ENCODE peak calls at places on chromosomes 13 and 19, in eight cellular contexts. One of them, this sample, is unnamed.

GRCh38 chr19:55693336-55693974 is 18.4 kb downstream of the EPN1 start:
- DNase-seq in heart right ventricle: no peak
- DNase-seq in psoas muscle: no peak
- DNase-seq in heart left ventricle: peak; percentile 14
- DNase-seq in A673: no peak
- DNase-seq in A549: no peak
- DNase-seq in CD8-positive, alpha-beta T cell: no peak
- DNase-seq in mesendoderm: no peak
- DNase-seq in this sample: no peak

GRCh38 chr13:109644069-109644750 is 142.2 kb downstream of the IRS2 start:
- DNase-seq in heart right ventricle: no peak
- DNase-seq in psoas muscle: no peak
- DNase-seq in heart left ventricle: no peak
- DNase-seq in A673: no peak
- DNase-seq in A549: no peak
- DNase-seq in CD8-positive, alpha-beta T cell: no peak
- DNase-seq in mesendoderm: no peak
- DNase-seq in this sample: no peak

GRCh38 chr13:73602295-73602694 is 531.9 kb downstream of the KLF12 start:
- DNase-seq in heart right ventricle: no peak
- DNase-seq in psoas muscle: no peak
- DNase-seq in heart left ventricle: no peak
- DNase-seq in A673: peak; percentile 48
- DNase-seq in A549: no peak
- DNase-seq in CD8-positive, alpha-beta T cell: no peak
- DNase-seq in mesendoderm: peak; percentile 60
- DNase-seq in this sample: no peak

GRCh38 chr19:40337107-40337506 is 11.1 kb downstream of the C19orf47 start:
- DNase-seq in heart right ventricle: no peak
- DNase-seq in psoas muscle: no peak
- DNase-seq in heart left ventricle: no peak
- DNase-seq in A673: no peak
- DNase-seq in A549: no peak
- DNase-seq in CD8-positive, alpha-beta T cell: no peak
- DNase-seq in mesendoderm: no peak
- DNase-seq in this sample: no peak

GRCh38 chr19:10501971-10502523 is 1.1 kb downstream of the KEAP1 start:
- DNase-seq in heart right ventricle: peak; percentile 81
- DNase-seq in psoas muscle: peak; percentile 83
- DNase-seq in heart left ventricle: peak; percentile 92
- DNase-seq in A673: peak; percentile 40
- DNase-seq in A549: peak; percentile 80
- DNase-seq in CD8-positive, alpha-beta T cell: peak; percentile 27
- DNase-seq in mesendoderm: peak; percentile 51
- DNase-seq in this sample: no peak

GRCh38 chr19:15397236-15397635 is 17.6 kb upstream of the AKAP8 start:
- DNase-seq in heart right ventricle: no peak
- DNase-seq in psoas muscle: no peak
- DNase-seq in heart left ventricle: no peak
- DNase-seq in A673: no peak
- DNase-seq in A549: no peak
- DNase-seq in CD8-positive, alpha-beta T cell: no peak
- DNase-seq in mesendoderm: no peak
- DNase-seq in this sample: no peak

GRCh38 chr19:31499281-31499680 is 150.0 kb upstream of the TSHZ3 start:
- DNase-seq in heart right ventricle: no peak
- DNase-seq in psoas muscle: no peak
- DNase-seq in heart left ventricle: no peak
- DNase-seq in A673: no peak
- DNase-seq in A549: no peak
- DNase-seq in CD8-positive, alpha-beta T cell: no peak
- DNase-seq in mesendoderm: no peak
- DNase-seq in this sample: no peak

GRCh38 chr13:73556902-73557301 is 498.1 kb downstream of the KLF5 start:
- DNase-seq in heart right ventricle: no peak
- DNase-seq in psoas muscle: no peak
- DNase-seq in heart left ventricle: no peak
- DNase-seq in A673: no peak
- DNase-seq in A549: no peak
- DNase-seq in CD8-positive, alpha-beta T cell: no peak
- DNase-seq in mesendoderm: no peak
- DNase-seq in this sample: no peak

GRCh38 chr13:98476106-98476505 is 100.8 kb downstream of the STK24 start:
- DNase-seq in heart right ventricle: no peak
- DNase-seq in psoas muscle: no peak
- DNase-seq in heart left ventricle: no peak
- DNase-seq in A673: peak; percentile 33
- DNase-seq in A549: no peak
- DNase-seq in CD8-positive, alpha-beta T cell: peak; percentile 14
- DNase-seq in mesendoderm: peak; percentile 82
- DNase-seq in this sample: no peak

GRCh38 chr19:48489608-48490216 is 20.5 kb downstream of the CYTH2 start:
- DNase-seq in heart right ventricle: peak; percentile 71
- DNase-seq in psoas muscle: peak; percentile 76
- DNase-seq in heart left ventricle: peak; percentile 77
- DNase-seq in A673: peak; percentile 75
- DNase-seq in A549: peak; percentile 83
- DNase-seq in CD8-positive, alpha-beta T cell: peak; percentile 67
- DNase-seq in mesendoderm: peak; percentile 81
- DNase-seq in this sample: no peak

GRCh38 chr19:15025237-15025636 is 24.0 kb upstream of the CASP14 start:
- DNase-seq in heart right ventricle: no peak
- DNase-seq in psoas muscle: no peak
- DNase-seq in heart left ventricle: no peak
- DNase-seq in A673: peak; percentile 23
- DNase-seq in A549: peak; percentile 23
- DNase-seq in CD8-positive, alpha-beta T cell: no peak
- DNase-seq in mesendoderm: peak; percentile 22
- DNase-seq in this sample: no peak

GRCh38 chr19:43527860-43528622 is 1.0 kb upstream of the ETHE1 start:
- DNase-seq in heart right ventricle: peak; percentile 43
- DNase-seq in psoas muscle: peak; percentile 57
- DNase-seq in heart left ventricle: peak; percentile 37
- DNase-seq in A673: peak; percentile 39
- DNase-seq in A549: no peak
- DNase-seq in CD8-positive, alpha-beta T cell: no peak
- DNase-seq in mesendoderm: no peak
- DNase-seq in this sample: no peak

GRCh38 chr13:105442941-105443340 is 1092.5 kb downstream of the EFNB2 start:
- DNase-seq in heart right ventricle: peak; percentile 29
- DNase-seq in psoas muscle: no peak
- DNase-seq in heart left ventricle: no peak
- DNase-seq in A673: peak; percentile 58
- DNase-seq in A549: peak; percentile 87
- DNase-seq in CD8-positive, alpha-beta T cell: no peak
- DNase-seq in mesendoderm: peak; percentile 40
- DNase-seq in this sample: peak; percentile 87

GRCh38 chr19:38455031-38455430 is 21.5 kb downstream of the RYR1 start:
- DNase-seq in heart right ventricle: no peak
- DNase-seq in psoas muscle: no peak
- DNase-seq in heart left ventricle: no peak
- DNase-seq in A673: peak; percentile 62
- DNase-seq in A549: no peak
- DNase-seq in CD8-positive, alpha-beta T cell: no peak
- DNase-seq in mesendoderm: peak; percentile 64
- DNase-seq in this sample: no peak

GRCh38 chr19:16682539-16682938 is 21.6 kb downstream of the TMEM38A start:
- DNase-seq in heart right ventricle: no peak
- DNase-seq in psoas muscle: no peak
- DNase-seq in heart left ventricle: no peak
- DNase-seq in A673: no peak
- DNase-seq in A549: no peak
- DNase-seq in CD8-positive, alpha-beta T cell: no peak
- DNase-seq in mesendoderm: no peak
- DNase-seq in this sample: no peak

GRCh38 chr13:25143693-25144092 is 28.4 kb downstream of the AMER2 start:
- DNase-seq in heart right ventricle: no peak
- DNase-seq in psoas muscle: no peak
- DNase-seq in heart left ventricle: no peak
- DNase-seq in A673: peak; percentile 45
- DNase-seq in A549: no peak
- DNase-seq in CD8-positive, alpha-beta T cell: no peak
- DNase-seq in mesendoderm: no peak
- DNase-seq in this sample: no peak
- H3K4me3 ChIP-seq in heart right ventricle: no peak overlapping the region
- H3K4me3 ChIP-seq in psoas muscle: no peak overlapping the region
- H3K4me3 ChIP-seq in heart left ventricle: no peak overlapping the region
- H3K4me3 ChIP-seq in A673: peak overlapping the region; percentile 5
- H3K4me3 ChIP-seq in A549: no peak overlapping the region
- H3K4me3 ChIP-seq in CD8-positive, alpha-beta T cell: no peak overlapping the region
- H3K4me3 ChIP-seq in mesendoderm: no peak overlapping the region
- H3K4me3 ChIP-seq in this sample: no peak overlapping the region

GRCh38 chr13:27917121-27917947 is 2.5 kb upstream of the PDX1 start:
- DNase-seq in heart right ventricle: no peak
- DNase-seq in psoas muscle: no peak
- DNase-seq in heart left ventricle: no peak
- DNase-seq in A673: no peak
- DNase-seq in A549: no peak
- DNase-seq in CD8-positive, alpha-beta T cell: no peak
- DNase-seq in mesendoderm: no peak
- DNase-seq in this sample: no peak

GRCh38 chr13:27918041-27918917 is 1.5 kb upstream of the PDX1 start:
- DNase-seq in heart right ventricle: no peak
- DNase-seq in psoas muscle: no peak
- DNase-seq in heart left ventricle: no peak
- DNase-seq in A673: no peak
- DNase-seq in A549: no peak
- DNase-seq in CD8-positive, alpha-beta T cell: no peak
- DNase-seq in mesendoderm: no peak
- DNase-seq in this sample: no peak

GRCh38 chr13:27919299-27919933 is 384 bp upstream of the PDX1 start:
- DNase-seq in heart right ventricle: no peak
- DNase-seq in psoas muscle: no peak
- DNase-seq in heart left ventricle: no peak
- DNase-seq in A673: no peak
- DNase-seq in A549: peak; percentile 53
- DNase-seq in CD8-positive, alpha-beta T cell: no peak
- DNase-seq in mesendoderm: no peak
- DNase-seq in this sample: no peak

GRCh38 chr13:27919934-27920676 is at the start of gene PDX1:
- DNase-seq in heart right ventricle: no peak
- DNase-seq in psoas muscle: no peak
- DNase-seq in heart left ventricle: no peak
- DNase-seq in A673: peak; percentile 46
- DNase-seq in A549: no peak
- DNase-seq in CD8-positive, alpha-beta T cell: no peak
- DNase-seq in mesendoderm: peak; percentile 71
- DNase-seq in this sample: no peak

GRCh38 chr13:27918918-27919255 is 913 bp upstream of the PDX1 start:
- DNase-seq in heart right ventricle: no peak
- DNase-seq in psoas muscle: no peak
- DNase-seq in heart left ventricle: no peak
- DNase-seq in A673: no peak
- DNase-seq in A549: no peak
- DNase-seq in CD8-positive, alpha-beta T cell: no peak
- DNase-seq in mesendoderm: no peak
- DNase-seq in this sample: no peak
- H3K4me3 ChIP-seq in heart right ventricle: no peak overlapping the region
- H3K4me3 ChIP-seq in psoas muscle: no peak overlapping the region
- H3K4me3 ChIP-seq in heart left ventricle: no peak overlapping the region
- H3K4me3 ChIP-seq in A673: no peak overlapping the region
- H3K4me3 ChIP-seq in A549: no peak overlapping the region
- H3K4me3 ChIP-seq in CD8-positive, alpha-beta T cell: no peak overlapping the region
- H3K4me3 ChIP-seq in mesendoderm: no peak overlapping the region
- H3K4me3 ChIP-seq in this sample: no peak overlapping the region

GRCh38 chr13:23320926-23321533 is 112.5 kb downstream of the SACS start:
- DNase-seq in heart right ventricle: no peak
- DNase-seq in psoas muscle: no peak
- DNase-seq in heart left ventricle: no peak
- DNase-seq in A673: no peak
- DNase-seq in A549: no peak
- DNase-seq in CD8-positive, alpha-beta T cell: no peak
- DNase-seq in mesendoderm: no peak
- DNase-seq in this sample: no peak
- H3K4me3 ChIP-seq in heart right ventricle: peak overlapping the region; percentile 8
- H3K4me3 ChIP-seq in psoas muscle: no peak overlapping the region
- H3K4me3 ChIP-seq in heart left ventricle: peak overlapping the region; percentile 34
- H3K4me3 ChIP-seq in A673: no peak overlapping the region
- H3K4me3 ChIP-seq in A549: peak overlapping the region; percentile 15
- H3K4me3 ChIP-seq in CD8-positive, alpha-beta T cell: no peak overlapping the region
- H3K4me3 ChIP-seq in mesendoderm: no peak overlapping the region
- H3K4me3 ChIP-seq in this sample: no peak overlapping the region

GRCh38 chr19:52296773-52297600 is at the start of gene ZNF480:
- DNase-seq in heart right ventricle: peak; percentile 84
- DNase-seq in psoas muscle: peak; percentile 89
- DNase-seq in heart left ventricle: peak; percentile 92
- DNase-seq in A673: peak; percentile 80
- DNase-seq in A549: peak; percentile 82
- DNase-seq in CD8-positive, alpha-beta T cell: peak; percentile 85
- DNase-seq in mesendoderm: peak; percentile 82
- DNase-seq in this sample: peak; percentile 8
- H3K4me3 ChIP-seq in heart right ventricle: peak within 1 kb of the TSS; percentile 60
- H3K4me3 ChIP-seq in psoas muscle: peak within 1 kb of the TSS; percentile 68
- H3K4me3 ChIP-seq in heart left ventricle: peak within 1 kb of the TSS; percentile 84
- H3K4me3 ChIP-seq in A673: peak within 1 kb of the TSS; percentile 64
- H3K4me3 ChIP-seq in A549: peak within 1 kb of the TSS; percentile 71
- H3K4me3 ChIP-seq in CD8-positive, alpha-beta T cell: peak within 1 kb of the TSS; percentile 97
- H3K4me3 ChIP-seq in mesendoderm: peak within 1 kb of the TSS; percentile 50
- H3K4me3 ChIP-seq in this sample: peak within 1 kb of the TSS; percentile 99

DNA sequence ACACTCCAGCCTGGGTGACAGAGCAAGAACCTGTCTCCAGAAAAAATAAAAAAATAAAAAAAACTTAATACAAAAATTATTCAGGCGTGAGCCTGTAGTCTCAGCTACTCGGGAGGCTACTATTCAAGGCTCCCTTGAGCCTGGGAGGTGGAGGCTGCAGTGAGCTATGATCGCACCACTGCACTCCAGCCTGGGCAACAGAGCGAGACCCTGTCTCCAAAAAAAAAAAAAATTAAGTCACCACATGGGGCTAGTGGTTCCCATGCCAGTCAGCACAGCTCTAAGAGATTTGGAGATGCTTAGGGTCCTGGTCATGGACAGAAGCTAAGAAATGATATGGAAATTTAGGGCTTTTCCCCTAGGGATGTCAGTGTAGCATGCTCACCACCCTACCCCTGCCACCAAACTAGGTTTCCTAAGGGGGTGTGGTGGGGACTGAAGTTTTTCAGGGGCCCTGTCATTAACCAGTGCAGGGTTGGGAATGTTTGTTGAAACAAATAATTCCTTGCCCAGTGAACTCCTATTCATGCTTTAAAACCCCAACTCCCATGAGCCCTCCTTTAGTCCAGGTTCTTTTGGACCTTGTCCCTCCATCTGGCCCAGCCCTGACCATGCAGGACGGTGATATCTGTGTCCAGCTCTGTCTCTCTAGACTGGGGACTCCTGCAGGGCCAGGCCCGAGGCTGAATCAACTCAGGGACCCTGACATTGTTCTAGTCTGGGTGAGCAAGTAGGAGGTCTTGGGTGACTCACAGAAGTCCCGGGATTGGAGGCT is 1.8 kb downstream of the FCHO1 start:
- DNase-seq in heart right ventricle: no peak
- DNase-seq in psoas muscle: no peak
- DNase-seq in heart left ventricle: no peak
- DNase-seq in A673: no peak
- DNase-seq in A549: no peak
- DNase-seq in CD8-positive, alpha-beta T cell: no peak
- DNase-seq in mesendoderm: no peak
- DNase-seq in this sample: no peak
- H3K4me3 ChIP-seq in heart right ventricle: no peak overlapping the region
- H3K4me3 ChIP-seq in psoas muscle: no peak overlapping the region
- H3K4me3 ChIP-seq in heart left ventricle: no peak overlapping the region
- H3K4me3 ChIP-seq in A673: no peak overlapping the region
- H3K4me3 ChIP-seq in A549: no peak overlapping the region
- H3K4me3 ChIP-seq in CD8-positive, alpha-beta T cell: no peak overlapping the region
- H3K4me3 ChIP-seq in mesendoderm: no peak overlapping the region
- H3K4me3 ChIP-seq in this sample: no peak overlapping the region

GRCh38 chr19:3981373-3981735 is 3.9 kb downstream of the EEF2 start:
- DNase-seq in heart right ventricle: no peak
- DNase-seq in psoas muscle: no peak
- DNase-seq in heart left ventricle: no peak
- DNase-seq in A673: no peak
- DNase-seq in A549: no peak
- DNase-seq in CD8-positive, alpha-beta T cell: no peak
- DNase-seq in mesendoderm: no peak
- DNase-seq in this sample: no peak
- H3K4me3 ChIP-seq in heart right ventricle: no peak overlapping the region
- H3K4me3 ChIP-seq in psoas muscle: no peak overlapping the region
- H3K4me3 ChIP-seq in heart left ventricle: no peak overlapping the region
- H3K4me3 ChIP-seq in A673: no peak overlapping the region
- H3K4me3 ChIP-seq in A549: no peak overlapping the region
- H3K4me3 ChIP-seq in CD8-positive, alpha-beta T cell: no peak overlapping the region
- H3K4me3 ChIP-seq in mesendoderm: no peak overlapping the region
- H3K4me3 ChIP-seq in this sample: no peak overlapping the region